ENCODE peak calls at places on chromosomes 13 and 19, in five cellular contexts. One of them, this sample, is unnamed.

GRCh38 chr19:49912965-49913685 is 15.9 kb upstream of the ATF5 start:
- DNase-seq in fibroblast of mammary gland: no peak
- DNase-seq in esophagus squamous epithelium: no peak
- DNase-seq in GM03348: no peak
- DNase-seq in NCI-H345: no peak
- DNase-seq in this sample: peak; percentile 56

GRCh38 chr19:48558018-48558684 is 6.2 kb downstream of the SULT2B1 start:
- DNase-seq in fibroblast of mammary gland: peak; percentile 80
- DNase-seq in NCI-H345: no peak
- DNase-seq in esophagus squamous epithelium: no peak
- DNase-seq in GM03348: peak; percentile 81
- DNase-seq in this sample: peak; percentile 96

GRCh38 chr19:32873560-32873959 is 4.0 kb upstream of the SLC7A9 start:
- DNase-seq in NCI-H345: no peak
- DNase-seq in GM03348: no peak
- DNase-seq in esophagus squamous epithelium: no peak
- DNase-seq in fibroblast of mammary gland: no peak
- DNase-seq in this sample: no peak

GRCh38 chr19:55576746-55577145 is 3.9 kb downstream of the ZNF579 start:
- DNase-seq in fibroblast of mammary gland: no peak
- DNase-seq in esophagus squamous epithelium: no peak
- DNase-seq in NCI-H345: no peak
- DNase-seq in GM03348: no peak
- DNase-seq in this sample: peak; percentile 30

GRCh38 chr19:47637550-47637949 is 28.6 kb downstream of the BICRA start:
- DNase-seq in GM03348: peak; percentile 41
- DNase-seq in fibroblast of mammary gland: peak; percentile 45
- DNase-seq in esophagus squamous epithelium: no peak
- DNase-seq in NCI-H345: no peak
- DNase-seq in this sample: peak; percentile 61

GRCh38 chr19:4776436-4777205 is 14.9 kb upstream of the FEM1A start:
- DNase-seq in GM03348: no peak
- DNase-seq in esophagus squamous epithelium: no peak
- DNase-seq in fibroblast of mammary gland: no peak
- DNase-seq in NCI-H345: no peak
- DNase-seq in this sample: no peak

GRCh38 chr19:34851277-34851804 is 75.4 kb upstream of the ZNF30 start:
- DNase-seq in fibroblast of mammary gland: no peak
- DNase-seq in GM03348: no peak
- DNase-seq in NCI-H345: peak; percentile 52
- DNase-seq in esophagus squamous epithelium: no peak
- DNase-seq in this sample: no peak

GRCh38 chr13:90201198-90201597 is 1146.3 kb upstream of the MIR17HG start:
- DNase-seq in NCI-H345: no peak
- DNase-seq in GM03348: peak; percentile 16
- DNase-seq in esophagus squamous epithelium: no peak
- DNase-seq in fibroblast of mammary gland: peak; percentile 73
- DNase-seq in this sample: no peak

GRCh38 chr13:94710081-94710809 is 2.1 kb downstream of the SOX21 start:
- DNase-seq in GM03348: no peak
- DNase-seq in NCI-H345: peak; percentile 71
- DNase-seq in fibroblast of mammary gland: no peak
- DNase-seq in esophagus squamous epithelium: no peak
- DNase-seq in this sample: peak; percentile 79